ENCODE peak calls at places on chromosomes 3 and 15, in five cellular contexts. One of them, this sample, is unnamed. For H3K9me3, the result is how much of the 10 kb centered on the place peaks cover.

GRCh38 chr15:51448592-51449494 is 107.4 kb downstream of the GLDN start:
- ATAC-seq in upper lobe of left lung: no peak
- ATAC-seq in GM12878: no peak
- ATAC-seq in K562: no peak
- ATAC-seq in HepG2: no peak
- ATAC-seq in this sample: no peak

GRCh38 chr15:67070892-67071664 is 5.7 kb downstream of the SMAD3 start:
- ATAC-seq in upper lobe of left lung: no peak
- ATAC-seq in GM12878: no peak
- ATAC-seq in HepG2: no peak
- ATAC-seq in K562: no peak
- ATAC-seq in this sample: no peak

GRCh38 chr15:43246261-43246764 is 20.4 kb downstream of the TGM5 start:
- ATAC-seq in upper lobe of left lung: no peak
- ATAC-seq in GM12878: no peak
- ATAC-seq in HepG2: no peak
- ATAC-seq in K562: no peak
- ATAC-seq in this sample: no peak

GRCh38 chr3:2838533-2839157 is 271.5 kb downstream of the IL5RA start:
- ATAC-seq in HepG2: no peak
- ATAC-seq in K562: no peak
- ATAC-seq in upper lobe of left lung: no peak
- ATAC-seq in GM12878: no peak
- ATAC-seq in this sample: no peak

GRCh38 chr15:51046799-51047449 is 47.8 kb downstream of the TNFAIP8L3 start:
- ATAC-seq in HepG2: peak
- ATAC-seq in K562: no peak
- ATAC-seq in GM12878: no peak
- ATAC-seq in upper lobe of left lung: no peak
- ATAC-seq in this sample: no peak

GRCh38 chr15:68888419-68888818 is 41.9 kb upstream of the SPESP1 start:
- ATAC-seq in HepG2: no peak
- ATAC-seq in upper lobe of left lung: no peak
- ATAC-seq in K562: peak
- ATAC-seq in GM12878: peak
- ATAC-seq in this sample: no peak

GRCh38 chr3:102087236-102087635 is 237.9 kb downstream of the NFKBIZ start:
- ATAC-seq in HepG2: no peak
- ATAC-seq in GM12878: no peak
- ATAC-seq in K562: no peak
- ATAC-seq in upper lobe of left lung: no peak
- ATAC-seq in this sample: no peak

GRCh38 chr3:159634414-159634813 is 354.2 kb upstream of the IL12A start:
- ATAC-seq in HepG2: no peak
- ATAC-seq in upper lobe of left lung: no peak
- ATAC-seq in GM12878: no peak
- ATAC-seq in K562: no peak
- ATAC-seq in this sample: no peak

GRCh38 chr3:46863261-46863782 is at the start of gene MYL3:
- ATAC-seq in upper lobe of left lung: no peak
- ATAC-seq in GM12878: no peak
- ATAC-seq in HepG2: no peak
- ATAC-seq in K562: no peak
- ATAC-seq in this sample: no peak

GRCh38 chr3:196947136-196947859 is 5.0 kb upstream of the NCBP2 start:
- ATAC-seq in HepG2: peak
- ATAC-seq in GM12878: peak
- ATAC-seq in upper lobe of left lung: no peak
- ATAC-seq in K562: peak
- ATAC-seq in this sample: no peak

GRCh38 chr15:40038267-40038653 is 721 bp downstream of the SRP14 start:
- ATAC-seq in upper lobe of left lung: peak
- ATAC-seq in K562: peak
- ATAC-seq in HepG2: no peak
- ATAC-seq in GM12878: no peak
- ATAC-seq in this sample: no peak

GRCh38 chr3:112654979-112655378 is 14.0 kb upstream of the CCDC80 start:
- ATAC-seq in upper lobe of left lung: no peak
- ATAC-seq in K562: peak
- ATAC-seq in HepG2: peak
- ATAC-seq in GM12878: peak
- ATAC-seq in this sample: no peak

GRCh38 chr15:28125673-28126651 is 26.8 kb upstream of the OCA2 start:
- ATAC-seq in HepG2: peak
- ATAC-seq in upper lobe of left lung: peak
- ATAC-seq in K562: peak
- ATAC-seq in GM12878: peak
- ATAC-seq in this sample: no peak

GRCh38 chr15:60551781-60552161 is 72.8 kb upstream of the ICE2 start:
- ATAC-seq in HepG2: no peak
- ATAC-seq in K562: no peak
- ATAC-seq in upper lobe of left lung: no peak
- ATAC-seq in GM12878: peak
- ATAC-seq in this sample: no peak

GRCh38 chr15:46316024-46316423 is 681.2 kb downstream of the SQOR start:
- ATAC-seq in upper lobe of left lung: no peak
- ATAC-seq in HepG2: no peak
- ATAC-seq in GM12878: no peak
- ATAC-seq in K562: no peak
- ATAC-seq in this sample: no peak

GRCh38 chr3:13300546-13301294 is 119.4 kb downstream of the NUP210 start:
- ATAC-seq in GM12878: peak
- ATAC-seq in upper lobe of left lung: no peak
- ATAC-seq in HepG2: no peak
- ATAC-seq in K562: no peak
- ATAC-seq in this sample: no peak

GRCh38 chr3:58353722-58354553 is 21.2 kb downstream of the PXK start:
- ATAC-seq in upper lobe of left lung: peak
- ATAC-seq in GM12878: peak
- ATAC-seq in HepG2: no peak
- ATAC-seq in K562: peak
- ATAC-seq in this sample: no peak

GRCh38 chr3:122508135-122508914 is 6.4 kb downstream of the KPNA1 start:
- ATAC-seq in K562: no peak
- ATAC-seq in upper lobe of left lung: no peak
- ATAC-seq in GM12878: peak
- ATAC-seq in HepG2: no peak
- ATAC-seq in this sample: no peak

GRCh38 chr15:74328331-74329056 is 39.0 kb downstream of the CYP11A1 start:
- ATAC-seq in K562: no peak
- ATAC-seq in GM12878: no peak
- ATAC-seq in upper lobe of left lung: no peak
- ATAC-seq in HepG2: no peak
- ATAC-seq in this sample: no peak

GRCh38 chr3:55873523-55874254 is 386.6 kb upstream of the WNT5A start:
- ATAC-seq in HepG2: peak
- ATAC-seq in upper lobe of left lung: no peak
- ATAC-seq in GM12878: no peak
- ATAC-seq in K562: no peak
- ATAC-seq in this sample: no peak

GRCh38 chr3:101685050-101685400 is 1.5 kb downstream of the RPL24 start:
- ATAC-seq in upper lobe of left lung: no peak
- ATAC-seq in GM12878: no peak
- ATAC-seq in K562: no peak
- ATAC-seq in HepG2: no peak
- ATAC-seq in this sample: no peak

GRCh38 chr3:73504255-73504654 is 120.5 kb downstream of the PDZRN3 start:
- ATAC-seq in GM12878: no peak
- ATAC-seq in upper lobe of left lung: no peak
- ATAC-seq in K562: no peak
- ATAC-seq in HepG2: no peak
- ATAC-seq in this sample: no peak

GRCh38 chr3:125219261-125219701 is 6.7 kb upstream of the SLC12A8 start:
- ATAC-seq in HepG2: peak
- ATAC-seq in K562: no peak
- ATAC-seq in upper lobe of left lung: peak
- ATAC-seq in GM12878: no peak
- ATAC-seq in this sample: no peak

GRCh38 chr3:114879059-114880031 is 267.7 kb downstream of the ZBTB20 start:
- ATAC-seq in HepG2: no peak
- ATAC-seq in K562: no peak
- ATAC-seq in upper lobe of left lung: peak
- ATAC-seq in GM12878: peak
- ATAC-seq in this sample: peak

GRCh38 chr3:51408813-51409212 is 17.7 kb downstream of the RBM15B start:
- ATAC-seq in upper lobe of left lung: no peak
- ATAC-seq in GM12878: no peak
- ATAC-seq in K562: no peak
- ATAC-seq in HepG2: no peak
- ATAC-seq in this sample: no peak

GRCh38 chr3:107661447-107662108 is 138.8 kb downstream of the BBX start:
- ATAC-seq in GM12878: peak
- ATAC-seq in upper lobe of left lung: peak
- ATAC-seq in K562: no peak
- ATAC-seq in HepG2: no peak
- ATAC-seq in this sample: no peak

GRCh38 chr3:138381950-138382715 is 33.8 kb downstream of the MRAS start:
- ATAC-seq in HepG2: peak
- ATAC-seq in K562: no peak
- ATAC-seq in upper lobe of left lung: peak
- ATAC-seq in GM12878: no peak
- ATAC-seq in this sample: peak

GRCh38 chr15:20340931-20341661 is 200.5 kb downstream of the GOLGA6L6 start:
- ATAC-seq in HepG2: no peak
- ATAC-seq in GM12878: no peak
- ATAC-seq in upper lobe of left lung: peak
- ATAC-seq in K562: peak
- ATAC-seq in this sample: peak
- H3K9me3 ChIP-seq in HepG2: half or more
- H3K9me3 ChIP-seq in GM12878: under half
- H3K9me3 ChIP-seq in upper lobe of left lung: under half
- H3K9me3 ChIP-seq in K562: under half
- H3K9me3 ChIP-seq in this sample: under half

GRCh38 chr15:36605626-36606263 is 26.3 kb downstream of the CDIN1 start:
- ATAC-seq in K562: no peak
- ATAC-seq in HepG2: no peak
- ATAC-seq in upper lobe of left lung: no peak
- ATAC-seq in GM12878: no peak
- ATAC-seq in this sample: no peak

GRCh38 chr15:36599824-36600365 is 20.5 kb downstream of the CDIN1 start:
- ATAC-seq in K562: no peak
- ATAC-seq in upper lobe of left lung: no peak
- ATAC-seq in HepG2: no peak
- ATAC-seq in GM12878: no peak
- ATAC-seq in this sample: no peak

GRCh38 chr15:36598529-36599177 is 19.2 kb downstream of the CDIN1 start:
- ATAC-seq in K562: no peak
- ATAC-seq in upper lobe of left lung: no peak
- ATAC-seq in HepG2: no peak
- ATAC-seq in GM12878: no peak
- ATAC-seq in this sample: no peak

GRCh38 chr15:36601952-36602351 is 22.5 kb downstream of the CDIN1 start:
- ATAC-seq in upper lobe of left lung: peak
- ATAC-seq in GM12878: no peak
- ATAC-seq in HepG2: no peak
- ATAC-seq in K562: no peak
- ATAC-seq in this sample: peak

GRCh38 chr15:36601497-36601932 is 22.1 kb downstream of the CDIN1 start:
- ATAC-seq in HepG2: no peak
- ATAC-seq in K562: no peak
- ATAC-seq in GM12878: peak
- ATAC-seq in upper lobe of left lung: peak
- ATAC-seq in this sample: peak
- TF ChIP-seq POLR2AphosphoS5 in HepG2: no peak
- TF ChIP-seq POLR2AphosphoS5 in K562: no peak
- TF ChIP-seq POLR2AphosphoS5 in GM12878: no peak
- TF ChIP-seq POLR2AphosphoS5 in upper lobe of left lung: no peak
- TF ChIP-seq POLR2AphosphoS5 in this sample: peak

GRCh38 chr3:157544501-157545139 is 41.4 kb upstream of the VEPH1 start:
- ATAC-seq in K562: no peak
- ATAC-seq in upper lobe of left lung: peak
- ATAC-seq in HepG2: no peak
- ATAC-seq in GM12878: no peak
- ATAC-seq in this sample: peak
- TF ChIP-seq EP300 in K562: no peak
- TF ChIP-seq EP300 in upper lobe of left lung: no peak
- TF ChIP-seq EP300 in HepG2: no peak
- TF ChIP-seq EP300 in GM12878: no peak
- TF ChIP-seq EP300 in this sample: no peak

GRCh38 chr15:25239471-25240345 is 199.1 kb downstream of the UBE3A start:
- ATAC-seq in K562: no peak
- ATAC-seq in upper lobe of left lung: no peak
- ATAC-seq in HepG2: no peak
- ATAC-seq in GM12878: no peak
- ATAC-seq in this sample: no peak

GRCh38 chr15:25236861-25237155 is 202.0 kb downstream of the UBE3A start:
- ATAC-seq in upper lobe of left lung: no peak
- ATAC-seq in GM12878: no peak
- ATAC-seq in K562: no peak
- ATAC-seq in HepG2: no peak
- ATAC-seq in this sample: no peak

GRCh38 chr15:25238716-25239470 is 199.9 kb downstream of the UBE3A start:
- ATAC-seq in GM12878: no peak
- ATAC-seq in upper lobe of left lung: no peak
- ATAC-seq in K562: no peak
- ATAC-seq in HepG2: no peak
- ATAC-seq in this sample: no peak

GRCh38 chr15:25237291-25237978 is 201.4 kb downstream of the UBE3A start:
- ATAC-seq in HepG2: no peak
- ATAC-seq in K562: no peak
- ATAC-seq in upper lobe of left lung: no peak
- ATAC-seq in GM12878: no peak
- ATAC-seq in this sample: no peak

GRCh38 chr15:25238126-25238525 is 200.7 kb downstream of the UBE3A start:
- ATAC-seq in GM12878: no peak
- ATAC-seq in K562: no peak
- ATAC-seq in HepG2: no peak
- ATAC-seq in upper lobe of left lung: no peak
- ATAC-seq in this sample: no peak
- H3K9me3 ChIP-seq in GM12878: under half
- H3K9me3 ChIP-seq in K562: under half
- H3K9me3 ChIP-seq in HepG2: half or more
- H3K9me3 ChIP-seq in upper lobe of left lung: under half
- H3K9me3 ChIP-seq in this sample: half or more